ENCODE peak calls at places on chromosome 5, in five cellular contexts. V is memory B cell, W is 8988T, F is hypothalamus, M is NCI-H510A treated with DMSO at 0.1 percent for 48 hours. J is an unnamed sample.

GRCh38 chr5:80255425-80255751 is 460 bp downstream of the SERINC5 start:
- DNase-seq in M (no peak), V (no peak), F (no peak), W (peak; percentile 70), J (peak; percentile 8)

GRCh38 chr5:15683332-15683731 is 183.4 kb downstream of the FBXL7 start:
- DNase-seq in M (no peak), V (no peak), F (no peak), W (no peak), J (peak; percentile 26)

GRCh38 chr5:172867761-172868435 is 33.8 kb downstream of the ERGIC1 start:
- DNase-seq in V (no peak), M (no peak), W (no peak), F (no peak), J (no peak)

GRCh38 chr5:395921-396714 is 46.9 kb upstream of the EXOC3 start:
- DNase-seq in M (no peak), V (no peak), W (no peak), F (no peak), J (no peak)

GRCh38 chr5:144712090-144712489 is 541.4 kb downstream of the KCTD16 start:
- DNase-seq in F (no peak), V (no peak), M (no peak), W (no peak), J (no peak)

GRCh38 chr5:113505181-113505580 is 8.3 kb upstream of the YTHDC2 start:
- DNase-seq in M (no peak), W (no peak), F (no peak), V (no peak), J (no peak)

GRCh38 chr5:144318011-144318410 is 147.3 kb downstream of the KCTD16 start:
- DNase-seq in W (no peak), V (no peak), F (no peak), M (no peak), J (no peak)

GRCh38 chr5:179154346-179154990 is 94.3 kb downstream of the ZNF354C start:
- DNase-seq in M (no peak), W (no peak), F (no peak), V (no peak), J (no peak)

GRCh38 chr5:10626473-10627013 is 62.7 kb downstream of the ANKRD33B start:
- DNase-seq in V (no peak), M (no peak), W (no peak), F (no peak), J (no peak)

GRCh38 chr5:149002053-149002452 is 60.8 kb downstream of the SH3TC2 start:
- DNase-seq in F (no peak), M (no peak), W (no peak), V (no peak), J (peak; percentile 41)

GRCh38 chr5:150628936-150629485 is 11.4 kb upstream of the SYNPO start:
- DNase-seq in F (no peak), M (no peak), V (no peak), W (no peak), J (no peak)

GRCh38 chr5:37831821-37832524 is 7.9 kb downstream of the GDNF start:
- DNase-seq in M (no peak), F (no peak), W (no peak), V (no peak), J (no peak)

GRCh38 chr5:129410488-129410887 is 49.6 kb upstream of the ADAMTS19 start:
- DNase-seq in W (no peak), V (no peak), F (no peak), M (peak; percentile 46), J (no peak)

GRCh38 chr5:40654377-40655006 is 25.2 kb upstream of the PTGER4 start:
- DNase-seq in V (no peak), F (no peak), M (no peak), W (no peak), J (no peak)

GRCh38 chr5:8585230-8586018 is 716.5 kb downstream of the MTRR start:
- DNase-seq in W (no peak), F (no peak), V (no peak), M (no peak), J (no peak)

GRCh38 chr5:80662108-80662507 is 7.3 kb upstream of the DHFR start:
- DNase-seq in W (no peak), F (no peak), V (no peak), M (no peak), J (no peak)

GRCh38 chr5:132007399-132008162 is 3.9 kb downstream of the ACSL6 start:
- DNase-seq in F (no peak), W (peak; percentile 73), M (peak; percentile 64), V (peak; percentile 74), J (peak; percentile 59)

GRCh38 chr5:66710557-66710956 is 114.4 kb downstream of the MAST4 start:
- DNase-seq in W (no peak), V (no peak), F (no peak), M (no peak), J (no peak)

GRCh38 chr5:30112842-30113241 is 1080.6 kb upstream of the CDH6 start:
- DNase-seq in F (no peak), M (no peak), V (no peak), W (no peak), J (no peak)

GRCh38 chr5:89346573-89346972 is 463.6 kb upstream of the MEF2C start:
- DNase-seq in W (no peak), V (no peak), F (no peak), M (no peak), J (no peak)

GRCh38 chr5:37787742-37788141 is 52.1 kb downstream of the GDNF start:
- DNase-seq in F (no peak), W (no peak), M (no peak), V (no peak), J (no peak)

GRCh38 chr5:78647838-78648358 is 674 bp downstream of the LHFPL2 start:
- DNase-seq in W (peak; percentile 41), M (peak; percentile 21), F (no peak), V (no peak), J (no peak)

GRCh38 chr5:76219636-76220035 is 136.5 kb downstream of the SV2C start:
- DNase-seq in F (no peak), M (no peak), V (no peak), W (no peak), J (no peak)

GRCh38 chr5:179759961-179760541 is 27.4 kb downstream of the MAML1 start:
- DNase-seq in M (peak; percentile 45), W (no peak), V (no peak), F (no peak), J (no peak)

GRCh38 chr5:143124593-143124992 is 278.9 kb downstream of the NR3C1 start:
- DNase-seq in M (no peak), V (no peak), F (no peak), W (no peak), J (no peak)

GRCh38 chr5:32909207-32909606 is 198.1 kb downstream of the NPR3 start:
- DNase-seq in F (no peak), W (no peak), V (no peak), M (no peak), J (no peak)

GRCh38 chr5:55160493-55161209 is 680 bp downstream of the GPX8 start:
- DNase-seq in W (no peak), V (no peak), F (no peak), M (no peak), J (peak; percentile 86)